ENCODE peak calls at places on chromosomes 2 and 18, in six cellular contexts. V is K562, B is A549, M is HepG2, E is endothelial cell of umbilical vein, W is GM12878. T is an unnamed sample.

GRCh38 chr18:74499633-74500032 is 3.5 kb downstream of the CNDP2 start:
- DNase-seq in V (peak), M (no peak), B (no peak), W (peak), E (no peak), T (peak)

GRCh38 chr18:76824754-76825153 is 2.4 kb downstream of the ZNF236 start:
- DNase-seq in M (no peak), W (no peak), B (no peak), E (no peak), V (no peak), T (no peak)

GRCh38 chr18:5759169-5759568 is 136.2 kb downstream of the TMEM200C start:
- DNase-seq in M (no peak), V (no peak), B (no peak), E (no peak), W (no peak), T (no peak)

GRCh38 chr18:78041218-78041617 is 791.6 kb downstream of the GALR1 start:
- DNase-seq in B (no peak), E (no peak), W (no peak), M (no peak), V (no peak), T (no peak)

GRCh38 chr2:101516833-101517690 is 42.1 kb upstream of the RFX8 start:
- DNase-seq in V (no peak), E (peak), B (peak), W (no peak), M (peak), T (peak)

GRCh38 chr2:230932556-230933511 is 7.8 kb upstream of the GPR55 start:
- DNase-seq in E (no peak), B (no peak), M (no peak), V (no peak), W (no peak), T (peak)

GRCh38 chr18:48164096-48164475 is 233.6 kb upstream of the SMAD2 start:
- DNase-seq in E (no peak), M (no peak), W (no peak), V (no peak), B (no peak), T (peak)

GRCh38 chr2:25558262-25558661 is 115.1 kb downstream of the DTNB start:
- DNase-seq in V (no peak), M (no peak), B (no peak), E (peak), W (peak), T (peak)

GRCh38 chr2:100959225-100959880 is 42.7 kb upstream of the RPL31 start:
- DNase-seq in W (no peak), B (no peak), M (no peak), E (peak), V (no peak), T (no peak)

GRCh38 chr2:203659650-203660049 is 46.8 kb upstream of the CD28 start:
- DNase-seq in E (no peak), W (no peak), M (no peak), B (no peak), V (no peak), T (peak)

GRCh38 chr2:118014492-118014824 is 588 bp upstream of the CCDC93 start:
- DNase-seq in W (no peak), V (peak), E (no peak), B (peak), M (no peak), T (no peak)

GRCh38 chr2:67825476-67825875 is 237.3 kb downstream of the C1D start:
- DNase-seq in W (no peak), M (no peak), V (no peak), E (peak), B (no peak), T (no peak)

GRCh38 chr2:32865399-32866068 is 81.2 kb upstream of the LTBP1 start:
- DNase-seq in B (no peak), E (peak), W (no peak), M (no peak), V (no peak), T (peak)

GRCh38 chr2:11564864-11565567 is 31.2 kb downstream of the GREB1 start:
- DNase-seq in M (no peak), V (no peak), E (no peak), B (no peak), W (no peak), T (no peak)

GRCh38 chr2:45849491-45850283 is 198.2 kb downstream of the PRKCE start:
- DNase-seq in W (no peak), B (no peak), V (no peak), E (no peak), M (no peak), T (no peak)

GRCh38 chr2:8089596-8089995 is 592.3 kb upstream of the ID2 start:
- DNase-seq in E (no peak), W (no peak), M (no peak), B (no peak), V (no peak), T (peak)

GRCh38 chr2:28366496-28367282 is 26.0 kb upstream of the FOSL2 start:
- DNase-seq in E (peak), V (peak), M (no peak), B (no peak), W (no peak), T (peak)

GRCh38 chr18:48227206-48227605 is 182.0 kb downstream of the ZBTB7C start:
- DNase-seq in B (no peak), W (no peak), M (no peak), V (no peak), E (no peak), T (no peak)

GRCh38 chr18:30106356-30106755 is 936.2 kb downstream of the DSC3 start:
- DNase-seq in V (no peak), M (no peak), B (no peak), W (no peak), E (no peak), T (no peak)
- TF ChIP-seq MYC in V (no peak), M (no peak), B (no peak), W (no peak), E (no peak), T (no peak)

GRCh38 chr2:23378496-23378895 is 6.5 kb upstream of the KLHL29 start:
- DNase-seq in B (no peak), E (no peak), W (no peak), M (no peak), V (no peak), T (no peak)

GRCh38 chr2:23376075-23376474 is 8.9 kb upstream of the KLHL29 start:
- DNase-seq in B (no peak), M (no peak), E (no peak), V (no peak), W (no peak), T (no peak)

GRCh38 chr2:23376972-23377371 is 8.0 kb upstream of the KLHL29 start:
- DNase-seq in W (no peak), B (no peak), E (no peak), V (no peak), M (no peak), T (no peak)

GRCh38 chr2:23379220-23379695 is 5.7 kb upstream of the KLHL29 start:
- DNase-seq in M (no peak), W (peak), E (no peak), B (no peak), V (no peak), T (no peak)

DNA sequence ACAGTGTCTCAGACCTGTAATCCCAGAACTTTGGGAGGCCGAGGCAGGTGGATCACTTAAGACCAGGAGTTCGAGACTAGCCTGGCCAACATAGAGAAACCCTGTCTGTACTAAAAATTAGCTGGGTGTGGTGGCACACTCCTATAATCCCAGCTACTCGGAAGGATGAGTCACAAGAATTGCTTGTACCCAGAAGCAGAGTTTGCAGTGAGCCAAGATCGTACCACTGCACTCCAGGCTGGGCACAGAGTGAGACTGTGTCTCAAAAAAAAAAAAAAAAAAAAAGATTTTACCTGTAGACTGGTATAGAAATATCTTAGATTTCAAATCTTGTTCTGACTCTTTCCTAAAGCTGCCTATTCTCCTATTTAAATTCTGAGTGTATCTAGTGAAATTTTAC is 7.2 kb upstream of the KLHL29 start:
- DNase-seq in W (no peak), B (no peak), E (no peak), M (no peak), V (no peak), T (no peak)
- TF ChIP-seq MYC in W (no peak), B (no peak), E (no peak), M (no peak), V (no peak), T (no peak)

GRCh38 chr2:234377761-234378341 is 119.0 kb downstream of the ARL4C start:
- DNase-seq in W (no peak), V (no peak), E (no peak), B (no peak), M (no peak), T (no peak)
- TF ChIP-seq MYC in W (no peak), V (no peak), E (no peak), B (no peak), M (no peak), T (no peak)

DNA sequence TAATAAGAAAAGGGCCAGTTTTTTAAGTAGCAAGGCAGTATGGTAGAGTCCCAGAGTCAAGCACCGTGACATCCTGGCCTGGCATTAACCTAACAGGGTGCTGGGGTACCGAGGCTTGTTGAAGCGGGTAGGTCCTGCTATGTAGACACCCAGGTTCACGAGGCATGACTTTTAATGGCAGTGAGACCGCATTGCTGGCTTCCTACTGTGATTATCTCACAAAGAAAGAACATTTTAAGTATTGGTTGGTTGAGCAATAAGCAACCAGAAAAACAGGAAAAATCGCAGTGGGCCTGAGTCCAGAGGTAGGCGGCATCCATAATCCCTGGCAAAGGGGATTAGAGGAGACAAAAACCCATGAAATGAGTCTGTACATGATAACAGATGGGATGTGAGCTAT is 927.9 kb upstream of the ACVR2A start:
- DNase-seq in W (no peak), E (no peak), V (no peak), M (no peak), B (no peak), T (no peak)
- TF ChIP-seq MYC in W (no peak), E (no peak), V (no peak), M (no peak), B (no peak), T (no peak)

GRCh38 chr18:3211236-3211992 is 8.4 kb downstream of the MYOM1 start:
- DNase-seq in E (no peak), B (no peak), W (no peak), M (peak), V (no peak), T (no peak)

GRCh38 chr18:3205239-3205638 is 14.5 kb downstream of the MYOM1 start:
- DNase-seq in B (no peak), M (no peak), E (no peak), W (no peak), V (no peak), T (no peak)

GRCh38 chr18:3209859-3210569 is 9.8 kb downstream of the MYOM1 start:
- DNase-seq in V (no peak), B (no peak), E (no peak), W (peak), M (no peak), T (no peak)

GRCh38 chr18:3212636-3213035 is 7.1 kb downstream of the MYOM1 start:
- DNase-seq in E (no peak), M (no peak), V (no peak), B (no peak), W (no peak), T (no peak)

DNA sequence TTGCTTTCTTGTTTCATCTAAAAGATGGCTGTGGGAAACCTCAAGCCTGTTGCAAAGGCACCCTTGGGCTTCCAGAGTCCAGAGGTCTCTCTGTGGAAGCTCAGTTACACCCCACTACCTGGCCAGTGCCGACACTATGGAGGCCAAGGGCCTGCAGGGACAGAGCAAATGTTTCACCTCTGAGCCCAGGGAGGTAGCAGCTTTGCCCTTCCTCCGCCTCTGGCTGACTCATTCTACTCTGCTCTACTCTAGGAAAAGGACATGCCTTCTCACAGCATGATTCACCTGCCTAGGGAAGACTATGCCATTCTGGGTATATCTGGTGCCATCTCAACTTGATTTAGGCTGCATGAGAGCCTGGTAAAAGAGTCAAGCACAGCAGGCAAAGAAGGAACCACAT is 12.2 kb downstream of the MYOM1 start:
- DNase-seq in B (peak), M (peak), V (no peak), W (no peak), E (no peak), T (no peak)
- TF ChIP-seq MYC in B (no peak), M (no peak), V (no peak), W (no peak), E (no peak), T (no peak)

GRCh38 chr2:65663831-65664407 is 231.5 kb upstream of the SPRED2 start:
- DNase-seq in W (no peak), B (no peak), E (no peak), M (no peak), V (no peak), T (peak)

GRCh38 chr2:65662654-65663432 is 230.4 kb upstream of the SPRED2 start:
- DNase-seq in E (no peak), V (no peak), M (no peak), B (no peak), W (no peak), T (peak)

GRCh38 chr2:65660340-65660739 is 227.9 kb upstream of the SPRED2 start:
- DNase-seq in W (no peak), M (peak), B (no peak), V (no peak), E (peak), T (no peak)

GRCh38 chr2:65664931-65665330 is 232.5 kb upstream of the SPRED2 start:
- DNase-seq in B (no peak), M (no peak), E (no peak), W (no peak), V (no peak), T (no peak)

GRCh38 chr2:65661980-65662653 is 229.7 kb upstream of the SPRED2 start:
- DNase-seq in M (no peak), E (no peak), W (no peak), V (no peak), B (no peak), T (peak)
- TF ChIP-seq MYC in M (no peak), E (no peak), W (no peak), V (no peak), B (no peak), T (peak)